ENCODE peak calls at places on chromosomes 5 and 9, in four cellular contexts. I, W, D and O are unnamed samples.

GRCh38 chr9:99634185-99634584 is 187.5 kb upstream of the NR4A3 start:
- DNase-seq in I (peak; percentile 9), W (no peak), D (peak; percentile 21), O (no peak)

GRCh38 chr9:123281659-123282342 is 13.4 kb upstream of the STRBP start:
- DNase-seq in I (no peak), W (no peak), D (no peak), O (no peak)

GRCh38 chr9:76456202-76456926 is 2.6 kb upstream of the GCNT1 start:
- DNase-seq in I (no peak), W (peak; percentile 39), D (no peak), O (peak; percentile 77)

GRCh38 chr9:124697326-124698200 is 73.5 kb downstream of the NR6A1 start:
- DNase-seq in I (peak; percentile 5), W (no peak), D (peak; percentile 86), O (peak; percentile 41)

GRCh38 chr5:74316064-74316586 is 324.4 kb downstream of the ENC1 start:
- DNase-seq in I (peak; percentile 94), W (peak; percentile 87), D (peak; percentile 97), O (peak; percentile 83)

GRCh38 chr9:2809692-2810423 is 34.0 kb downstream of the PUM3 start:
- DNase-seq in I (peak; percentile 71), W (peak; percentile 23), D (peak; percentile 48), O (peak; percentile 94)

GRCh38 chr5:116576043-116576713 is 1.6 kb upstream of the SEMA6A start:
- DNase-seq in I (peak; percentile 70), W (no peak), D (peak; percentile 78), O (peak; percentile 49)

GRCh38 chr5:157166164-157166493 is at the start of gene GARIN3:
- DNase-seq in I (no peak), W (no peak), D (no peak), O (no peak)

GRCh38 chr5:85952680-85953079 is 665.1 kb upstream of the COX7C start:
- DNase-seq in I (no peak), W (no peak), D (no peak), O (no peak)

GRCh38 chr5:54360925-54361662 is 50.7 kb upstream of the ARL15 start:
- DNase-seq in I (no peak), W (no peak), D (no peak), O (no peak)

GRCh38 chr9:8156336-8156735 is 356.8 kb upstream of the DMAC1 start:
- DNase-seq in I (no peak), W (no peak), D (no peak), O (no peak)

GRCh38 chr9:121947683-121948300 is 145.3 kb downstream of the TTLL11 start:
- DNase-seq in I (no peak), W (no peak), D (no peak), O (no peak)

GRCh38 chr9:138104251-138105122 is 226.9 kb downstream of the CACNA1B start:
- DNase-seq in I (no peak), W (no peak), D (no peak), O (no peak)

GRCh38 chr9:110426052-110426709 is 88.5 kb upstream of the TXNDC8 start:
- DNase-seq in I (no peak), W (no peak), D (peak; percentile 59), O (peak; percentile 65)

GRCh38 chr9:106752581-106752980 is 110.4 kb upstream of the ZNF462 start:
- DNase-seq in I (no peak), W (no peak), D (no peak), O (no peak)

GRCh38 chr9:89843591-89843990 is 238.8 kb downstream of the GADD45G start:
- DNase-seq in I (no peak), W (no peak), D (no peak), O (no peak)